ENCODE peak calls at places on chromosomes 16 and 17, in seven cellular contexts. E is fibroblast of lung, Z is heart right ventricle, G is right lobe of liver, L is transverse colon, D is mammary epithelial cell, R is WTC11. A is an unnamed sample.

GRCh38 chr16:88700636-88701482 is 5.3 kb downstream of the RNF166 start:
- DNase-seq in E (peak; percentile 77), Z (peak; percentile 95), G (peak; percentile 94), L (peak; percentile 93), D (no peak), R (no peak), A (no peak)

GRCh38 chr16:29663020-29663828 is at the start of gene SPN:
- DNase-seq in E (no peak), Z (no peak), G (no peak), L (peak; percentile 33), D (no peak), R (no peak), A (no peak)

GRCh38 chr16:84048871-84049270 is 6.3 kb upstream of the SLC38A8 start:
- DNase-seq in E (no peak), Z (no peak), G (no peak), L (no peak), D (no peak), R (no peak), A (peak; percentile 59)

GRCh38 chr16:67873435-67874146 is 739 bp downstream of the EDC4 start:
- DNase-seq in E (peak; percentile 14), Z (no peak), G (no peak), L (peak; percentile 28), D (peak; percentile 36), R (no peak), A (no peak)

GRCh38 chr16:17177242-17177967 is 293.4 kb downstream of the XYLT1 start:
- DNase-seq in E (no peak), Z (no peak), G (no peak), L (no peak), D (peak; percentile 75), R (no peak), A (no peak)

GRCh38 chr17:74862108-74862901 is 2.6 kb upstream of the GRIN2C start:
- DNase-seq in E (peak; percentile 33), Z (peak; percentile 67), G (no peak), L (peak; percentile 60), D (no peak), R (peak; percentile 91), A (peak; percentile 90)

GRCh38 chr17:60333628-60334031 is 58.3 kb downstream of the USP32 start:
- DNase-seq in E (peak; percentile 31), Z (no peak), G (no peak), L (no peak), D (no peak), R (no peak), A (no peak)

GRCh38 chr17:5804226-5804625 is 219.9 kb upstream of the NLRP1 start:
- DNase-seq in E (no peak), Z (no peak), G (no peak), L (no peak), D (no peak), R (no peak), A (no peak)

GRCh38 chr16:27531186-27531585 is 18.5 kb downstream of the GTF3C1 start:
- DNase-seq in E (no peak), Z (no peak), G (no peak), L (no peak), D (no peak), R (no peak), A (no peak)

GRCh38 chr17:29777663-29778062 is 152.4 kb downstream of the SSH2 start:
- DNase-seq in E (peak; percentile 29), Z (no peak), G (no peak), L (no peak), D (no peak), R (no peak), A (no peak)

GRCh38 chr17:21313320-21313719 is 28.8 kb downstream of the MAP2K3 start:
- DNase-seq in E (no peak), Z (no peak), G (no peak), L (no peak), D (no peak), R (no peak), A (peak; percentile 38)

GRCh38 chr17:12928736-12929135 is 89.1 kb downstream of the ELAC2 start:
- DNase-seq in E (peak; percentile 15), Z (no peak), G (peak; percentile 27), L (no peak), D (no peak), R (no peak), A (no peak)

GRCh38 chr16:9378876-9379275 is 287.4 kb downstream of the HAPSTR1 start:
- DNase-seq in E (no peak), Z (no peak), G (no peak), L (no peak), D (no peak), R (no peak), A (no peak)

GRCh38 chr16:86304868-86305267 is 205.5 kb upstream of the FOXF1 start:
- DNase-seq in E (no peak), Z (no peak), G (no peak), L (no peak), D (no peak), R (no peak), A (no peak)

GRCh38 chr17:2050871-2051387 is 4.0 kb upstream of the HIC1 start:
- DNase-seq in E (peak; percentile 45), Z (no peak), G (no peak), L (peak; percentile 37), D (no peak), R (no peak), A (no peak)

GRCh38 chr17:16814439-16814838 is 124.4 kb downstream of the CCDC144A start:
- DNase-seq in E (no peak), Z (no peak), G (no peak), L (no peak), D (no peak), R (no peak), A (no peak)

GRCh38 chr16:21302898-21303528 is 24.9 kb upstream of the CRYM start:
- DNase-seq in E (peak; percentile 89), Z (no peak), G (no peak), L (peak; percentile 22), D (peak; percentile 99), R (no peak), A (no peak)

GRCh38 chr17:9409026-9409425 is 166.6 kb downstream of the STX8 start:
- DNase-seq in E (no peak), Z (no peak), G (no peak), L (no peak), D (peak; percentile 62), R (no peak), A (no peak)

GRCh38 chr17:75512946-75513666 is 2.2 kb downstream of the CASKIN2 start:
- DNase-seq in E (peak; percentile 36), Z (no peak), G (no peak), L (no peak), D (no peak), R (no peak), A (no peak)

GRCh38 chr16:66751992-66752322 is 548 bp upstream of the DYNC1LI2 start:
- DNase-seq in E (no peak), Z (no peak), G (no peak), L (no peak), D (no peak), R (no peak), A (no peak)
- TF ChIP-seq CTCF in E (no peak), Z (no peak), G (no peak), L (no peak), D (no peak), R (peak; percentile 3), A (peak; percentile 52)

GRCh38 chr17:49439305-49439672 is 24.6 kb upstream of the PHB1 start:
- DNase-seq in E (no peak), Z (no peak), G (no peak), L (no peak), D (no peak), R (no peak), A (no peak)
- TF ChIP-seq CTCF in E (no peak), Z (no peak), G (no peak), L (no peak), D (no peak), R (no peak), A (no peak)

DNA sequence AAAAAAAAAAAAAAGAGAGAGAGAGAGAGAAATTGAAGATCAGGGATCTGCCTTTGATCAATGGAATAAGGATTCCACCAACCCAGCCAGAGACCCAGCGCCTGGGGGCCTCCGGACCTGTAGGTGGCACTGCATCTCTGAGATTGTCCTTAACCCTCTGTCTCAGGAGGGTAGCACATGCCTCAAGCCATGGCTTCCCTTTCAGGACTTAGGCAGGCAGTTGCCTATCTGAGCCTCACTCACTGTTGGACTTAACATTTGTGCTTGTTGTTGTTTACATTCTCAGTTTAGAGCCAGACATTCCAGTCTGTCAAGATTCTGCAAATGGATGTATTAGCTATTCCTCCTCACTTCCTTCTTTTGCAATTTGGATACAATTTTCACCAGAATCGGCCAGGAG is 5.1 kb upstream of the SCNN1B start:
- DNase-seq in E (no peak), Z (no peak), G (no peak), L (peak; percentile 46), D (no peak), R (peak; percentile 68), A (no peak)
- TF ChIP-seq CTCF in E (no peak), Z (no peak), G (no peak), L (no peak), D (peak; percentile 28), R (no peak), A (peak; percentile 25)

DNA sequence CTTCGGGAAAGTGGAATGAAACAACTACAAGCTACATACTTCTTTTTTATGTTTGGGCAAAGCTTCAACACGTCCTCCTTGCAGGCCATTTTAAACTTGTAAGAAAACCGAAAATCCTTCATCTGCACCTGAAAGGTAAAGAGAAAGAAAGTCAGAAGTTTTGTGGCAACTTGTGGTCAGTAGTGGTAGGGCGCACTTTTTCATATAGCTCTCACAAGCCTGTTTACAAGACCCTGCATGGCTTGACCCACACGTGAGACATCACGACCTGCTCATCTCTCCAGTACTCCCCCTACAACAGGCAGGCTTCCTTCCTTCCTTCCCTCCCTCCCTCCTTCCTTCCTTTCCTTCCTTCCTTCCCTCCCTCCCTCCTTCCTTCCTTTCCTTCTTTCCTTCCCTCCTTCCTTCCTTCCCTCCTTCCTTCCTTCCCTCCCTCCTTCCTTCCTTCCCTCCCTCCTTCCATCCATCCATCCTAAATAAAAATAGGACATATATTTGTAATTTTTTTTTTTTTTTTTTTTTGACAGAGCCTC is 48.7 kb upstream of the CLEC18B start:
- DNase-seq in E (no peak), Z (no peak), G (no peak), L (no peak), D (no peak), R (no peak), A (no peak)
- TF ChIP-seq CTCF in E (no peak), Z (no peak), G (no peak), L (no peak), D (no peak), R (no peak), A (no peak)

GRCh38 chr17:8158267-8159031 is 4.3 kb downstream of the VAMP2 start:
- DNase-seq in E (peak; percentile 92), Z (peak; percentile 93), G (peak; percentile 89), L (peak; percentile 97), D (peak; percentile 71), R (peak; percentile 97), A (no peak)
- TF ChIP-seq CTCF in E (peak; percentile 74), Z (peak; percentile 88), G (peak; percentile 94), L (peak; percentile 99), D (peak; percentile 91), R (peak; percentile 89), A (peak; percentile 90)

DNA sequence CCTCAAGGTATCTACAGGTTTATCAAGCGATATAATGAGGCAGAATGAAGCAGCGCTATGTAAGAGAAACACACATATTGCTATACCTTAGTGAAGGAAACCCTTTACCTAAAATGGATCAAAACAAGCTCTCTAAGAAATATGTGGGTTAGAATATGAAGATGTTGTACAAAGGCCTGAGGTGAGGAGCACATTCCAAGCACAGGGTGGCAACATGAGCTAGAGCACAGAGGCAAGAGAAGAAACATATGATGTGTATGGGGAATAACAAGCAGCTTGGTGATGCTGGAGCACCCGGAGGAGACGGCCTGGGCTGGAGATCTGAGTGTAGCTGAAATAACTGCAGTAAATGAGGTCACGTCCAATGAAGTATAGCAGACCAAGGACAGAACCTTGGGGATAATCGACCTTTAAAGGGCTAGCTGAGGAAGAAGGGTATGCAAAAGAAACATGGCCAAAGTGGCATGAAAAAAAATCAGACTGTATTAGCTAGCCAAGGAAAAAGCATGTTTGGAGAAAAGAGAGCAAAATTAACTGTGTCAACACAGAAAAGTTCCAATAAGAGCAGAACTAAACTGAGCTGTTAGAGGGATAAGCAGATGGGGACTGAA is 44.0 kb downstream of the MARVELD3 start:
- DNase-seq in E (no peak), Z (no peak), G (no peak), L (no peak), D (no peak), R (no peak), A (no peak)
- TF ChIP-seq CTCF in E (no peak), Z (no peak), G (no peak), L (no peak), D (peak; percentile 9), R (no peak), A (peak; percentile 20)